ENCODE peak calls at places on chromosome 2, in eight cellular contexts. Q is esophagus squamous epithelium, N is fibroblast of lung, M is kidney, Y is A549, E is tibial nerve, A is stomach, I is left ventricle myocardium inferior. U is an unnamed sample.
A peak's percentile ranks its signal among the peaks of the same experiment; 100 is the strongest.

GRCh38 chr2:54809814-54810213 is 86.4 kb downstream of the EML6 start:
- DNase-seq in A (no peak), Q (no peak), I (no peak), M (no peak), N (peak; percentile 74), Y (peak; percentile 29), E (no peak), U (peak; percentile 45)

GRCh38 chr2:229344151-229344551 is 73.1 kb upstream of the PID1 start:
- DNase-seq in Q (no peak), M (no peak), Y (no peak), A (no peak), E (no peak), I (no peak), N (peak; percentile 76), U (peak; percentile 80)

GRCh38 chr2:237199577-237199976 is 113.9 kb downstream of the COPS8 start:
- DNase-seq in E (no peak), Y (no peak), M (no peak), A (no peak), N (no peak), I (no peak), Q (no peak), U (no peak)

GRCh38 chr2:28627722-28628480 is 123.7 kb upstream of the PPP1CB start:
- DNase-seq in M (peak; percentile 37), N (peak; percentile 89), I (peak; percentile 48), E (no peak), Q (no peak), A (no peak), Y (no peak), U (no peak)

GRCh38 chr2:131572175-131572574 is 44.5 kb downstream of the CCDC74A start:
- DNase-seq in I (no peak), A (no peak), M (no peak), Y (no peak), Q (no peak), E (no peak), N (no peak), U (no peak)

GRCh38 chr2:147989809-147990403 is 30.6 kb downstream of the ORC4 start:
- DNase-seq in M (no peak), Y (peak; percentile 56), N (peak; percentile 37), I (no peak), Q (no peak), A (no peak), E (no peak), U (peak; percentile 66)

GRCh38 chr2:109670556-109671411 is 56.6 kb downstream of the SOWAHC start:
- DNase-seq in Y (no peak), I (no peak), N (no peak), M (no peak), E (no peak), A (no peak), Q (no peak), U (no peak)

GRCh38 chr2:206728277-206729199 is 10.3 kb upstream of the DYTN start:
- DNase-seq in N (peak; percentile 53), M (no peak), I (no peak), Q (no peak), E (no peak), Y (peak; percentile 39), A (no peak), U (peak; percentile 82)

GRCh38 chr2:24359701-24360049 is 661 bp downstream of the ITSN2 start:
- DNase-seq in Y (no peak), A (peak; percentile 52), Q (no peak), E (peak; percentile 36), I (peak; percentile 32), M (peak; percentile 82), N (no peak), U (peak; percentile 31)

GRCh38 chr2:31196622-31197021 is 20.7 kb downstream of the CAPN14 start:
- DNase-seq in N (no peak), Y (no peak), M (no peak), I (no peak), Q (no peak), E (no peak), A (no peak), U (peak; percentile 59)

GRCh38 chr2:146665801-146666200 is 1179.0 kb upstream of the ACVR2A start:
- DNase-seq in M (no peak), E (no peak), A (no peak), Y (no peak), N (no peak), I (no peak), Q (no peak), U (no peak)

GRCh38 chr2:67322361-67323001 is 74.7 kb upstream of the ETAA1 start:
- DNase-seq in M (no peak), Q (no peak), A (no peak), Y (peak; percentile 83), N (peak; percentile 58), E (no peak), I (peak; percentile 17), U (peak; percentile 79)

GRCh38 chr2:110904410-110905148 is 172.2 kb downstream of the ACOXL start:
- DNase-seq in E (no peak), Q (no peak), I (no peak), N (no peak), M (no peak), Y (no peak), A (no peak), U (no peak)

GRCh38 chr2:10482460-10482859 is 34.3 kb upstream of the ODC1 start:
- DNase-seq in Q (no peak), Y (no peak), A (no peak), I (no peak), M (no peak), N (no peak), E (no peak), U (no peak)

GRCh38 chr2:202815548-202816420 is 55.8 kb downstream of the ICA1L start:
- DNase-seq in Y (no peak), N (peak; percentile 49), M (no peak), I (no peak), E (no peak), Q (no peak), A (no peak), U (no peak)

GRCh38 chr2:71736986-71737385 is 283.6 kb downstream of the DYSF start:
- DNase-seq in N (no peak), A (no peak), M (no peak), I (no peak), Q (no peak), Y (no peak), E (no peak), U (no peak)

DNA sequence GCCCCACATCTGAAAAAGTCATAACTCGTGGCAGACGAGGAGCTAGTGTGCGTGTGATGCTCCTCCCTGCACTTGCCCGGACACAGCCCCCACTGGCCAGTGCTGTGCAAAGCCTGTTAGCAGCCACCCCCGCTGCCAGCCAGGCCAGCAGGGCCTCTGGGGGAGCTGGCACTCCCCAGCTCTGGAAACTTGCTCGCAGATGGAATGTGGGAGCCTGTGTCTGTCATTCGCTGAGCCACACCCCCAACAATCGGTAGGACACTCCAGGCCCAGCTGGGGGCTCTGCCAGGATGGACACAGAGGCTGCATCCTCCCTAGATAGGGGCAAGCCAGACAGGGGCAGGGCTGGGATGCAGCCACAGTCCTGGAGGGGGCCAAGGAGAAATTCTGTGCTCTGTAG is 62.4 kb upstream of the ATG16L1 start:
- DNase-seq in Y (no peak), Q (no peak), M (no peak), I (no peak), E (no peak), N (no peak), A (no peak), U (no peak)
- H3K27ac ChIP-seq in Y (peak overlapping the region; percentile 41), Q (no peak overlapping the region), M (no peak overlapping the region), I (no peak overlapping the region), E (no peak overlapping the region), N (no peak overlapping the region), A (no peak overlapping the region), U (no peak overlapping the region)

DNA sequence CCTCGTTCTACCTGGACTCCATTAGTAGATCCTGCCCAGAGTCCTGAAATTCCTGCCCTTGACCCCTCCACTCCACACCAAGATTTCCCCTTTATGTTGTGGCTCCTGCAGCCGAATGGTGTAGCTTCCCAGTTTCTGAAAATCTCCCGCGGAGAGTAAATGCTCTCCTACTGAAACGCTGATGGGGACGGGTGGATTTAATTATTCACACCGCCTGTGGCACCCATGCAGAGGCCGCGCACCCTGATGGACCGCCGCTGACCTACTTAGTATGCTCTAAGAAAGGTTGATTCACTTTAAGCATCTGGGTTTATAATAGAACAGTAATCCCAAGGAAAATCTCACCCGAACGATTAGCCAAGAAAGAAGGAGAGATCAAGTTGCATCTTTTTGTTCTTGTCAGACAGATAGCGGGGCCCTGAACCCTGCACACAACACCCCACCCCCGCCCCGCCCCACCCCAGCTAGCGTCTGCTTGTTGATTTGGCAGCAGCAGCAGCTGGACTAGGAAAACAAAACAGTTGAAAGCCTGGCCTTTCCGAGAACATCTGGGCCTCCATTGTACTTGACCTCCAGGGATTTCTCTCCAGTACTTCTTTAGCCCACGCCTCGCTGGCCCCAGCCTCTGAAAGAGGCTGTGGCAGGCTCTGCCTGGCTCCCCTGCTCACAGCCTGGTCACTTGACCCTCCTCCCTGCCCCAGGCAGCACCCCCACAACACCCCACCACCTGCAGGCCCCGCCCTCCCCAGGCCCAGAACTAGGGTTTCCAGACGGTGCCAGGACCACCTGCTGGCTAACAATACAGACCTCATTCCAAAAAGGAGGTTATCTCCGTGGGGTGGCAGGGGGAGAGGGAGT is 53.6 kb downstream of the DPYSL5 start:
- DNase-seq in Q (no peak), A (no peak), M (no peak), N (no peak), E (no peak), Y (no peak), I (peak; percentile 25), U (no peak)
- H3K27ac ChIP-seq in Q (no peak overlapping the region), A (no peak overlapping the region), M (no peak overlapping the region), N (no peak overlapping the region), E (no peak overlapping the region), Y (no peak overlapping the region), I (no peak overlapping the region), U (no peak overlapping the region)

GRCh38 chr2:43292851-43293743 is 66.7 kb upstream of the ZFP36L2 start:
- DNase-seq in A (no peak), Y (no peak), I (no peak), N (no peak), Q (no peak), E (no peak), M (no peak), U (no peak)
- H3K27ac ChIP-seq in A (peak overlapping the region; percentile 76), Y (peak overlapping the region; percentile 81), I (peak overlapping the region; percentile 50), N (peak overlapping the region; percentile 60), Q (no peak overlapping the region), E (peak overlapping the region; percentile 64), M (no peak overlapping the region), U (peak overlapping the region; percentile 41)

DNA sequence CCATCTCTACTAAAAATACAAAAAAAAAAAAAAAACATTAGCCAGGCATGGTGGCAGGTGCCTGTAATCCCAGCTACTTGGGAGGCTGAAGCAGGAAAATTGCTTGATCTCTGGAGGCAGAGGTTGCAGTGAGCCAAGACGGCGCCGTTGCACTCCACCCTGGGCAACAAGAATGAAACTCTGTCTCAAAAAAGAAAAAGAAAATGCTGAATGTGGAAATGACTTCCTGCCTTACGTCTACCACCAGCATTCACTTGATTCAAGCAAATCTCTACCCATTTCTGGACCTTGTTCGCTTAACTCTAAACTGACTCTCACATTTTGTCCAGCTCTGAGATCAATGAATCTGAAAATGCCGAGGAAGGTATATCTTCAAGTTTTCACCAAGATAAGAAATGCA is 825.3 kb downstream of the TRIB2 start:
- DNase-seq in Y (no peak), A (no peak), N (no peak), I (no peak), Q (no peak), M (no peak), E (no peak), U (no peak)
- H3K27ac ChIP-seq in Y (no peak overlapping the region), A (no peak overlapping the region), N (no peak overlapping the region), I (no peak overlapping the region), Q (no peak overlapping the region), M (no peak overlapping the region), E (no peak overlapping the region), U (no peak overlapping the region)

DNA sequence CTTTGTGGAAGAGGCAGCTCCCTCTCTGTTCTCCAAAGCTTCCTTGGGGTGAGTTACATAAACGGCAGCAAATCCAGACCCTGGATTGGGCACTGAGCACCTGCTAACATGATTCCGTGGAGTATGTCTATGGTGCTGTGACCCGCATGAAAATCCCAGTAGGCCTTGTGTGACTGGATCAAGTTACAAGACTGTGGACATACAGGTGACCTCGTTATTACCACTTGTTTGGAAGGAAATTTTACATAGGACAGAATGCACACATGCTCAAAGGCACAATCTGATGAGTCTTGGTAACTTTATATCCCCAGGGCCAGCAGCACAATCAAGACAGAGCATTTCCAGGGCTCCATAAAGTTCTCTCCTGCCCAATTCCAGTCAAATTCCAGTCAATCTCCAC is 120.2 kb upstream of the OTOS start:
- DNase-seq in Q (no peak), A (no peak), N (no peak), E (no peak), Y (no peak), M (no peak), I (no peak), U (no peak)
- H3K27ac ChIP-seq in Q (no peak overlapping the region), A (no peak overlapping the region), N (no peak overlapping the region), E (no peak overlapping the region), Y (no peak overlapping the region), M (no peak overlapping the region), I (peak overlapping the region; percentile 96), U (no peak overlapping the region)

U was measured in PC-3.